ENCODE peak calls at places on chromosome 18, in four cellular contexts. Z is ovary, O is A549, E is HepG2. M is an unnamed sample.

GRCh38 chr18:33744032-33744697 is 166.1 kb downstream of the ASXL3 start:
- DNase-seq in O (no peak), E (no peak), Z (no peak), M (peak; percentile 14)

GRCh38 chr18:22822024-22822423 is 111.1 kb upstream of the RBBP8 start:
- DNase-seq in E (no peak), O (no peak), Z (no peak), M (no peak)

GRCh38 chr18:48539406-48540328 is 836 bp downstream of the CTIF start:
- DNase-seq in O (peak; percentile 8), Z (peak; percentile 67), E (no peak), M (peak; percentile 45)

GRCh38 chr18:24837065-24837464 is 376.6 kb downstream of the HRH4 start:
- DNase-seq in O (no peak), Z (no peak), E (no peak), M (no peak)

GRCh38 chr18:21703241-21703820 is 1.2 kb downstream of the ABHD3 start:
- DNase-seq in O (peak; percentile 8), E (no peak), Z (no peak), M (peak; percentile 71)

GRCh38 chr18:59575995-59576394 is 121.2 kb downstream of the CCBE1 start:
- DNase-seq in Z (no peak), O (no peak), E (no peak), M (no peak)

GRCh38 chr18:3645384-3646156 is 195.6 kb downstream of the TGIF1 start:
- DNase-seq in Z (no peak), O (no peak), E (no peak), M (no peak)

GRCh38 chr18:57792741-57793629 is 10.1 kb downstream of the ATP8B1 start:
- DNase-seq in Z (no peak), O (no peak), E (no peak), M (no peak)

GRCh38 chr18:9827856-9828793 is 57.6 kb upstream of the TXNDC2 start:
- DNase-seq in O (peak; percentile 86), Z (no peak), E (no peak), M (peak; percentile 61)

GRCh38 chr18:70398076-70398475 is 109.2 kb downstream of the SOCS6 start:
- DNase-seq in Z (no peak), O (no peak), E (no peak), M (no peak)

GRCh38 chr18:64992654-64993053 is 758.2 kb upstream of the CDH7 start:
- DNase-seq in E (no peak), Z (no peak), O (no peak), M (no peak)

GRCh38 chr18:58565021-58565420 is 63.9 kb downstream of the ALPK2 start:
- DNase-seq in E (no peak), Z (no peak), O (no peak), M (no peak)

GRCh38 chr18:8454136-8454535 is 155.1 kb upstream of the RAB12 start:
- DNase-seq in O (no peak), Z (no peak), E (no peak), M (no peak)

GRCh38 chr18:67634631-67635338 is 118.3 kb upstream of the DSEL start:
- DNase-seq in O (no peak), Z (no peak), E (no peak), M (no peak)

GRCh38 chr18:28087173-28087563 is 89.8 kb downstream of the CDH2 start:
- DNase-seq in E (peak; percentile 7), O (no peak), Z (no peak), M (peak; percentile 38)

GRCh38 chr18:8505036-8505435 is 104.2 kb upstream of the RAB12 start:
- DNase-seq in E (no peak), Z (no peak), O (no peak), M (no peak)

GRCh38 chr18:62610509-62611394 is 87.9 kb downstream of the ZCCHC2 start:
- DNase-seq in E (no peak), Z (peak; percentile 31), O (no peak), M (no peak)
- TF ChIP-seq EP300 in E (no peak), Z (no peak), O (no peak), M (no peak)

GRCh38 chr18:50654658-50655550 is 95.0 kb downstream of the MAPK4 start:
- DNase-seq in O (no peak), E (peak; percentile 27), Z (peak; percentile 33), M (no peak)
- TF ChIP-seq EP300 in O (no peak), E (no peak), Z (no peak), M (peak; percentile 11)

GRCh38 chr18:77062518-77063003 is 70.0 kb downstream of the MBP start:
- DNase-seq in E (no peak), Z (no peak), O (no peak), M (no peak)
- TF ChIP-seq EP300 in E (no peak), Z (no peak), O (no peak), M (no peak)

DNA sequence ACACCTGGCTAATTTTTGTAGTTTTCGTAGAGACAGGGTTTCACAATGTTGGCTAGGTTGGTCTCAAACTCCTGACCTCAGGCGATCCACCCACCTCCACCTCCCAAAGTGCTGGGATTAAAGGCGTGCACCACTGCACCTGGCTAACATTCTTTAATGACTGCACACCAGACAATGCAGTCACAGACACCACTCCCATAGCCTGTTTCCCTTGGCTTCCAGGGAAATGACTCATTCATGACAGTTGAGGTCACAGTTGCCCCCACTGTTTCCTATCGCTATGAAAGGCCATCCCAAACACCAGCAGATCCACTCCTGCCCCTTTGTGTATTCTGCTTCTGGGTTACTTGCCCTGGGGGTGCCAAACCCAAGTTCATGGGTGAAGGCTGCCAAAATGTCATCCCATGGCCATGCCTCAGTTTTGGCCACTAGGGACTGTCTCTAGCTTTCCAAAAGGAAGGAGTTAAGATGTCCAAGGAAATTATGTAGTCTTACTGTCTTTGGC is 8.7 kb downstream of the CHMP1B start:
- DNase-seq in Z (no peak), O (peak; percentile 67), E (peak; percentile 83), M (peak; percentile 38)
- TF ChIP-seq EP300 in Z (no peak), O (peak; percentile 56), E (no peak), M (no peak)

GRCh38 chr18:6199777-6200176 is 214.9 kb downstream of the L3MBTL4 start:
- DNase-seq in E (no peak), Z (no peak), O (no peak), M (no peak)

GRCh38 chr18:6200375-6200774 is 214.3 kb downstream of the L3MBTL4 start:
- DNase-seq in Z (no peak), O (no peak), E (no peak), M (no peak)

GRCh38 chr18:6194640-6195039 is 220.1 kb downstream of the L3MBTL4 start:
- DNase-seq in Z (no peak), E (no peak), O (no peak), M (no peak)

GRCh38 chr18:6202861-6203260 is 211.8 kb downstream of the L3MBTL4 start:
- DNase-seq in O (no peak), E (no peak), Z (no peak), M (no peak)

GRCh38 chr18:6198585-6198984 is 216.1 kb downstream of the L3MBTL4 start:
- DNase-seq in E (no peak), O (no peak), Z (no peak), M (no peak)
- TF ChIP-seq EP300 in E (no peak), O (no peak), Z (no peak), M (no peak)

GRCh38 chr18:6280344-6280743 is 134.4 kb downstream of the L3MBTL4 start:
- DNase-seq in Z (no peak), E (no peak), O (no peak), M (no peak)
- TF ChIP-seq EP300 in Z (no peak), E (no peak), O (no peak), M (no peak)

M was measured in transverse colon.